ENCODE peak calls at places on chromosome 9, in five cellular contexts. Q is stimulated activated CD8-positive, alpha-beta memory T cell treated with anti-CD3 and anti-CD28 coated beads, Interleukin-12 subunit alpha, Interleukin-12 subunit beta, amount 100 ng/mL, for 1 hour; P is HTR-8/SVneo; D is HEK293T; G is T-helper 22 cell. C is an unnamed sample.

GRCh38 chr9:35923927-35924763 is 14.9 kb downstream of the SPAAR start:
- DNase-seq in Q (no peak), P (peak; percentile 52), D (no peak), G (no peak), C (no peak)

GRCh38 chr9:37760416-37761165 is 7.0 kb downstream of the TRMT10B start:
- DNase-seq in D (no peak), Q (no peak), G (no peak), P (no peak), C (no peak)

GRCh38 chr9:123434619-123435240 is 78.7 kb downstream of the CRB2 start:
- DNase-seq in D (peak; percentile 54), Q (no peak), P (peak; percentile 10), G (no peak), C (no peak)

GRCh38 chr9:77218612-77219011 is 41.3 kb downstream of the VPS13A start:
- DNase-seq in G (no peak), Q (no peak), P (peak; percentile 28), D (peak; percentile 17), C (no peak)

GRCh38 chr9:85185486-85186217 is 516.1 kb downstream of the NTRK2 start:
- DNase-seq in G (no peak), P (no peak), Q (no peak), D (no peak), C (no peak)

GRCh38 chr9:115551396-115551795 is 433.4 kb upstream of the TNC start:
- DNase-seq in D (no peak), G (no peak), P (no peak), Q (no peak), C (no peak)

GRCh38 chr9:93582115-93582514 is 5.7 kb downstream of the PHF2 start:
- DNase-seq in Q (no peak), G (no peak), P (no peak), D (no peak), C (no peak)

GRCh38 chr9:113376634-113377531 is at the start of gene HDHD3:
- DNase-seq in G (peak; percentile 64), D (peak; percentile 94), Q (peak; percentile 58), P (peak; percentile 83), C (no peak)

GRCh38 chr9:38641985-38642864 is 21.8 kb upstream of the ANKRD18A start:
- DNase-seq in D (peak; percentile 65), Q (no peak), G (no peak), P (peak; percentile 40), C (no peak)

GRCh38 chr9:6907772-6908381 is 150.1 kb downstream of the KDM4C start:
- DNase-seq in Q (no peak), P (no peak), G (no peak), D (no peak), C (no peak)

GRCh38 chr9:89873801-89874200 is 269.0 kb downstream of the GADD45G start:
- DNase-seq in G (no peak), Q (no peak), D (no peak), P (no peak), C (no peak)

GRCh38 chr9:86644315-86645034 is 290.3 kb upstream of the TUT7 start:
- DNase-seq in Q (no peak), P (no peak), D (no peak), G (no peak), C (no peak)

GRCh38 chr9:130914417-130915095 is 17.9 kb upstream of the QRFP start:
- DNase-seq in G (no peak), P (no peak), Q (no peak), D (no peak), C (no peak)

GRCh38 chr9:33778700-33779351 is 16.5 kb upstream of the PRSS3 start:
- DNase-seq in G (no peak), Q (peak; percentile 24), D (peak; percentile 66), P (peak; percentile 34), C (peak; percentile 20)

GRCh38 chr9:96413312-96414221 is 4.6 kb downstream of the ZNF367 start:
- DNase-seq in D (no peak), P (no peak), G (no peak), Q (no peak), C (no peak)

GRCh38 chr9:98171176-98171925 is 21.1 kb downstream of the CORO2A start:
- DNase-seq in G (no peak), P (no peak), D (no peak), Q (no peak), C (no peak)

GRCh38 chr9:1125741-1126140 is 75.6 kb downstream of the DMRT2 start:
- DNase-seq in Q (no peak), P (no peak), D (no peak), G (no peak), C (no peak)

GRCh38 chr9:8880031-8880430 is 1080.5 kb upstream of the DMAC1 start:
- DNase-seq in Q (no peak), G (no peak), P (no peak), D (no peak), C (no peak)

GRCh38 chr9:136622538-136622948 is 40.2 kb upstream of the EGFL7 start:
- DNase-seq in G (no peak), D (no peak), P (no peak), Q (no peak), C (no peak)

GRCh38 chr9:83505282-83505681 is 32.9 kb downstream of the FRMD3 start:
- DNase-seq in D (no peak), P (no peak), G (no peak), Q (no peak), C (no peak)

GRCh38 chr9:21994526-21994995 is at the start of gene CDKN2B-AS1:
- DNase-seq in Q (no peak), D (peak; percentile 68), P (peak; percentile 51), G (peak; percentile 36), C (peak; percentile 93)

GRCh38 chr9:87109851-87110250 is 162.5 kb upstream of the GAS1 start:
- DNase-seq in P (no peak), G (no peak), Q (no peak), D (no peak), C (no peak)

GRCh38 chr9:130129425-130130061 is 42.7 kb upstream of the NCS1 start:
- DNase-seq in G (peak; percentile 30), P (no peak), Q (no peak), D (no peak), C (no peak)

GRCh38 chr9:132367613-132368305 is 13.0 kb upstream of the SETX start:
- DNase-seq in P (no peak), G (no peak), D (peak; percentile 37), Q (no peak), C (no peak)

GRCh38 chr9:117869287-117869686 is 165.1 kb downstream of the TLR4 start:
- DNase-seq in G (no peak), Q (no peak), D (no peak), P (no peak), C (no peak)

GRCh38 chr9:116282598-116282997 is 129.0 kb downstream of the PAPPA start:
- DNase-seq in G (no peak), Q (no peak), P (no peak), D (no peak), C (no peak)

GRCh38 chr9:130681769-130682489 is 11.7 kb upstream of the EXOSC2 start:
- DNase-seq in P (no peak), G (no peak), D (peak; percentile 48), Q (no peak), C (no peak)

GRCh38 chr9:1005043-1005667 is 28.7 kb downstream of the DMRT3 start:
- DNase-seq in P (peak; percentile 32), G (no peak), D (no peak), Q (no peak), C (peak; percentile 54)

GRCh38 chr9:82202808-82203207 is 214.2 kb downstream of the SPATA31D1 start:
- DNase-seq in P (no peak), Q (no peak), D (no peak), G (no peak), C (no peak)